ENCODE peak calls at places on chromosomes 1 and 21, in seven cellular contexts. A, F, T, V, B, G and L are unnamed samples.

GRCh38 chr21:37582613-37583012 is 216.0 kb downstream of the DYRK1A start:
- DNase-seq in A (no peak), F (peak; percentile 62), T (no peak), V (peak; percentile 73), B (peak; percentile 63), G (peak; percentile 84), L (no peak)

GRCh38 chr1:43932786-43933385 is 715 bp upstream of the ARTN start:
- DNase-seq in A (no peak), F (no peak), T (no peak), V (peak; percentile 49), B (peak; percentile 46), G (peak; percentile 28), L (no peak)

GRCh38 chr1:231691618-231692259 is 65.1 kb downstream of the DISC1 start:
- DNase-seq in A (no peak), F (peak; percentile 34), T (no peak), V (peak; percentile 49), B (peak; percentile 20), G (peak; percentile 55), L (no peak)

GRCh38 chr1:33097137-33097611 is 16.2 kb downstream of the AZIN2 start:
- DNase-seq in A (no peak), F (no peak), T (no peak), V (no peak), B (no peak), G (peak; percentile 54), L (no peak)

GRCh38 chr21:17903029-17903806 is 84.1 kb upstream of the C21orf91 start:
- DNase-seq in A (no peak), F (no peak), T (no peak), V (peak; percentile 65), B (peak; percentile 32), G (peak; percentile 65), L (no peak)

GRCh38 chr1:156497743-156498446 is 2.7 kb downstream of the MEF2D start:
- DNase-seq in A (no peak), F (no peak), T (no peak), V (no peak), B (no peak), G (no peak), L (peak; percentile 64)

GRCh38 chr1:7207875-7208646 is 422.8 kb downstream of the CAMTA1 start:
- DNase-seq in A (peak; percentile 63), F (peak; percentile 67), T (no peak), V (peak; percentile 64), B (peak; percentile 74), G (peak; percentile 52), L (no peak)

GRCh38 chr1:27145934-27146354 is 9.0 kb downstream of the SLC9A1 start:
- DNase-seq in A (no peak), F (peak; percentile 55), T (peak; percentile 67), V (peak; percentile 82), B (peak; percentile 91), G (peak; percentile 73), L (peak; percentile 31)

GRCh38 chr1:1332031-1332755 is 1.1 kb downstream of the TAS1R3 start:
- DNase-seq in A (no peak), F (no peak), T (no peak), V (no peak), B (no peak), G (no peak), L (no peak)

GRCh38 chr1:207887542-207887941 is 23.4 kb downstream of the CD34 start:
- DNase-seq in A (no peak), F (no peak), T (no peak), V (no peak), B (no peak), G (no peak), L (no peak)

DNA sequence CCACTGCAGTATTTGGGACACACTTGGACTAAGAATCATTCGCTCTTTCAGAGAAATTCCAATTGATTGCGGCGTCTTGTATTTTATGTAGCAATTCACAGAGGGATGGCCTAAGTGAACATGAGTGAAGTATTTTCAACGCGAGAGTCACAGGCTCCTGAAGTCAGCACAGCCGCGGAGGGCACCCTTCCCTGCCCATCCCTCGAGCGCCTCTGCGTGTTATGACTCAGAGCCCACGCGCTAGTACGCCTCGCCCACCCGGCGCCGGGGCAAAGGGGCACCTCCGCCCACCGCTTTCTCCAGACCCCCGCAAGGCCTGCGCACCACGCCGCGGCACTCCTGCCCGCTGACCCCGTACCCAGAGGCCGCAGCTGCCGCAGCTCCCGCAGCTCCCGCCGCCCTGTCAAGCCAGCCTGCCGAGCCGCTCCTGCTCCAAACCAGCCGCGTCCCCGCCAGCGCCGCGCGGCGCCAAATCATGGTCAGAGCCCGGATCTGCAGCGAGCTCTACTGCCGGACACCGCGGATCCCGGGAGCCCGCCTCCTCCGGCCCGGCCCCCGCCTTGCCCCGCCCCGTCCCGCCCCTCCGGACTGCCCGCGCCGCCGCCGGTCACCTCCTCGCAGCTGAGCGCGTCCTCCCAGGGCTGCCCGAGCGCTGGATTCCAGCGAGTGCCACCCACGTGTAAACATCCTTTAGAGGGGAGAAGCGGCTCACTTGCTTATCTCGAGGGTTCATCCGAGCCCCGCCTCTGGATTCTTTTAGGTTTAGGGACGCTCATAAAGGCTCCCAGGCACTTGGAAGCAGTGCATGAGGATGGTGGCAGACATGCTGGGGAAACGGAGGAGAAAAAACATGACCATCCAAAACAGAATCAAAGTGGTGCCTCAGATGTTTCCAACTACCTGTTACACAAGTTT is at the start of gene GLRX2:
- DNase-seq in A (peak; percentile 88), F (peak; percentile 88), T (peak; percentile 35), V (peak; percentile 86), B (peak; percentile 88), G (peak; percentile 85), L (peak; percentile 92)
- TF ChIP-seq CTCF in A (no peak), F (no peak), T (no peak), V (no peak), B (no peak), G (no peak), L (no peak)

GRCh38 chr1:118564961-118565360 is 379.9 kb upstream of the SPAG17 start:
- DNase-seq in A (no peak), F (no peak), T (no peak), V (no peak), B (no peak), G (no peak), L (no peak)

DNA sequence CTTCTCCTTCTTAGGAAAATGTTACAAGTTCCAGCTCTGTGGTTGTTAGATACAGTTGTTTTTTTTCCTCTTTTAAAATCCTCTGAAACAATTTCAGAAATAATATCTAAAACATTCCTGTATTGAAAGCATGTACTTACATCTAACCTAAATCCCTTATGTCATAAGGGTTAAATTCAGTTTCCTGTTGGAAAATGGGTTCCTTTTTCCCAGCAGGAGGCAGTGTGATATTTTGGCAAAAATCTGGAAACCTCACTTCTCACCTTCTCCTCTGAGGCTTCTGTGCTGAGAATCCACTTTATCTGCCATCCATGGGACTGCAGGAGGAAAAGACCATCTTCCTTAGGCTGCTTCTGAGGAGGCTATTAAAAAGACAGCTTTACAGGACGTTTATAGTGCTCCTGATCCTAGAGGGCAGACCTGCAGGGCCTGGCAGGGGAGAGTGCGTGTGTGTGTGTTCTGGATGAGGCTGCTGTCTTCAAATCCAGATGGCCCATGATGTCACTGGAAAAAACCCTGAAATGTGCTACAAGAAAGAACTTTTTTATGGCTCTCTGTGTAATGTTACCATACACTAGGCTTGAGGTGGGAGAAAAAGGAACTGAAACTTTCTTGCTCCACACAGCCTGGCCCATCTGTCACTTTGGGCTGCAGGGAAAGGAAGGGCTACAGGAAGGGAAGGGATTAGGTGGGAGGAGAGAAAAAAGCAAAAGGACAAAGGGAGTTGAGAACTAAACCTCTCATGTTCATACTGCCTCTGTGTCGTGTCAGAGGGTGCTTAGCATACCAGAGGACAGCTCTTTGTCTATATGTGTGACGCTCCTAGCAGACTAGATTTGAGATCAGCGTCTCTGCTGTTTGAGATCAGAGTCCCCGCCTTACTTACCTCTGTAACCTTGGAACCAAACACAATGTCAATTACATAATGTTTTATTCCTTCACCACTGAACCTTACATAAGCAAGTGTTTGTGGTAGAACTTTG is 379.2 kb upstream of the SPAG17 start:
- DNase-seq in A (no peak), F (no peak), T (no peak), V (no peak), B (no peak), G (no peak), L (no peak)
- TF ChIP-seq CTCF in A (no peak), F (no peak), T (no peak), V (no peak), B (peak; percentile 40), G (no peak), L (no peak)

DNA sequence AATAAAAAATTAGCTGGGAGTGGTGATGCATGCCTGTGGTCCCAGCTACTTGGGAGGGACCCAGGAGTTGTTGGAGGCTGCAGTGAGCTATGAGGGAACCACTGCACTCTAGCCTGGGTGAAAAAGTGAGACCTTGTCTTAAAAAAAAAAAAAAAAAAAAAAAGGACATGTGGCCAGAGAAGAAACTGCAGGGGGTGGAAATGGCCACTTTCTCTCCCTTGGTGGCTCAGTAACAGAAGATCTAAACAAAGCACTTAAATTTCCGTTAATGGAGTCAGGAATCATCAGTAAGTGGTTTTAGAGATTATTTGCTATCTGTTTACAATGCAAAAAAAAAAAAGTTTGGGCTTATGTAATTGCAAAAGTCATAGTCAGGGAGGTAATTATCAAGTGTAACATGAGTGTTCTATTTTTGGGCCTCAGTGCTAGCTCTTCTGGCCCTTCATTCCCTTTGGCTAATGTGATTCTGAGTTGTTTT is 19.3 kb upstream of the OPRD1 start:
- DNase-seq in A (no peak), F (no peak), T (no peak), V (no peak), B (no peak), G (no peak), L (no peak)
- TF ChIP-seq CTCF in A (no peak), F (no peak), T (peak; percentile 4), V (no peak), B (peak; percentile 56), G (no peak), L (no peak)

DNA sequence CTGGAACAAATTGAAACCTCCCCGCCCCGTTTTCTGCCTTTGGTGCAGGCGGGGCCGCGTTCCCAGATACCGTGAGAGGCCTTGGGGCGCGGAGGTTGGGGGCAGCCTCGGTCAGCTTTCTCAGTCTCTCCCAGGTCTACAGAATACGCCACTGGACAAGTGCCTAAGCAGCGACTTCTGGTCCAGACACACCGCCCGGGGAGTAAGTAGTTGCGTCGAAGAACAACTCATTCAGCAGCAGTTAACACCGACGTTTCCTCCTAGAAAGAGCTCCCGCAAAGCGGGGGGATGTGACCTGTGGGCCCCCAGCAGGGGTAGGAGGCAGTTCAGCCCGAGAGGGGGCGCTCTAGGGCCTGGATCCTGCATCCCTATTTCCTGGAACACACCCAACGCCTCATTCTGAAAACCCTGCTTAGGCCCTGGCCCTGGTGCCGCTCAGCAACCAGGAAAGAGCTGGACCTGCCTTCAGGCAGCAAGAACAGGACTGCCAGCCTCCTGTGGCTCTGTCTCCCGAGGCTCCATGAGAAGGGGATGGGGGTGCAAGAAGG is 6.5 kb upstream of the BARHL2 start:
- DNase-seq in A (no peak), F (no peak), T (no peak), V (no peak), B (no peak), G (no peak), L (no peak)
- TF ChIP-seq CTCF in A (no peak), F (no peak), T (no peak), V (no peak), B (peak; percentile 64), G (no peak), L (no peak)

DNA sequence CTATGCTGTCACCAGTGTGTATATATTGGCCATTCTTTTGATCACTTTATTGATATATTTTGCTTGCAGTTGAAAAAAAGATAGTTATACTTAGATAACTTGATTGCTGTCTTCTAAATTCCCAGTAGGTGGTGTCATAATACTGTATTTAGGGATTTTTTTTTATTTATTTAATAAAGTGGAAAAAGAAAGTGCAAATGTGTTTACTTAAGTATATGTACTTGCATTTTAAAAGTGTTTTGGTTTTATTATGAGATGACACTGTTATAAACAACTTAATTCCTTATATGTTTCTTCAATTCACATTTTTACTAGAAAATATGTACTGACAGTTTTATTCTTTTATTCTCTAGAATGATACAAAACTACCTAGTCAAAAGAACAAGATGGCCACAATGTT is 164.8 kb downstream of the USP25 start:
- DNase-seq in A (no peak), F (no peak), T (no peak), V (peak; percentile 62), B (no peak), G (peak; percentile 51), L (no peak)
- TF ChIP-seq CTCF in A (no peak), F (no peak), T (peak; percentile 33), V (peak; percentile 44), B (peak; percentile 79), G (peak; percentile 36), L (no peak)